ENCODE peak calls at places on chromosomes 11 and 22, in four cellular contexts. A, D, U and B are unnamed samples.

GRCh38 chr22:30453731-30454510 is 17.9 kb downstream of the SEC14L3 start:
- DNase-seq in D (no peak), A (no peak), U (no peak), B (no peak)

GRCh38 chr22:46297151-46297819 is 615 bp downstream of the GTSE1 start:
- DNase-seq in U (no peak), A (no peak), D (no peak), B (no peak)

GRCh38 chr11:104324276-104324675 is 160.3 kb upstream of the PDGFD start:
- DNase-seq in U (no peak), D (no peak), A (no peak), B (no peak)

GRCh38 chr11:118918128-118918685 is 7.5 kb downstream of the BCL9L start:
- DNase-seq in D (peak), A (peak), U (peak), B (peak)

GRCh38 chr22:39318507-39319283 is 728 bp downstream of the RPL3 start:
- DNase-seq in D (no peak), U (no peak), A (no peak), B (no peak)

GRCh38 chr11:42647993-42648392 is 663.8 kb upstream of the API5 start:
- DNase-seq in A (no peak), U (no peak), D (no peak), B (no peak)

GRCh38 chr22:39430576-39431150 is 26.1 kb upstream of the MGAT3 start:
- DNase-seq in A (no peak), D (no peak), U (no peak), B (no peak)

GRCh38 chr11:48384670-48385069 is 18.4 kb upstream of the OR4C5 start:
- DNase-seq in U (no peak), A (no peak), D (no peak), B (no peak)

GRCh38 chr11:122181893-122182292 is 65.9 kb upstream of the BLID start:
- DNase-seq in A (no peak), U (no peak), D (no peak), B (no peak)

GRCh38 chr22:20952544-20953341 is 14.3 kb upstream of the AIFM3 start:
- DNase-seq in A (no peak), U (no peak), D (no peak), B (no peak)

GRCh38 chr11:816433-816779 is 2.3 kb upstream of the PNPLA2 start:
- DNase-seq in D (no peak), U (no peak), A (no peak), B (no peak)

GRCh38 chr11:45250035-45250693 is 36.0 kb downstream of the SYT13 start:
- DNase-seq in U (no peak), D (no peak), A (no peak), B (no peak)

GRCh38 chr11:120335596-120335927 is 651 bp upstream of the ARHGEF12 start:
- DNase-seq in A (no peak), U (no peak), D (no peak), B (peak)

GRCh38 chr11:86414032-86414431 is 39.3 kb downstream of the CCDC81 start:
- DNase-seq in U (no peak), A (no peak), D (no peak), B (no peak)

GRCh38 chr22:37457093-37457893 is 28.9 kb downstream of the MFNG start:
- DNase-seq in U (peak), A (no peak), D (peak), B (no peak)

GRCh38 chr11:106088896-106089295 is 11.4 kb downstream of the AASDHPPT start:
- DNase-seq in A (no peak), U (no peak), D (no peak), B (no peak)

GRCh38 chr11:134866215-134866614 is 454.2 kb upstream of the B3GAT1 start:
- DNase-seq in U (no peak), D (no peak), A (no peak), B (no peak)

GRCh38 chr22:48264586-48264985 is 1502.1 kb downstream of the TBC1D22A start:
- DNase-seq in U (no peak), D (no peak), A (no peak), B (no peak)

GRCh38 chr11:94563176-94563847 is 3.9 kb upstream of the PIWIL4 start:
- DNase-seq in D (no peak), A (no peak), U (no peak), B (no peak)

GRCh38 chr11:114705280-114706024 is 27.1 kb downstream of the NXPE2 start:
- DNase-seq in D (no peak), U (no peak), A (peak), B (no peak)

GRCh38 chr11:130666781-130667251 is 218.4 kb downstream of the ADAMTS15 start:
- DNase-seq in D (no peak), A (no peak), U (no peak), B (no peak)

GRCh38 chr22:39214383-39215069 is 30.3 kb downstream of the PDGFB start:
- DNase-seq in U (no peak), A (no peak), D (no peak), B (no peak)

GRCh38 chr22:36472689-36473088 is 8.8 kb downstream of the TXN2 start:
- DNase-seq in U (no peak), A (no peak), D (no peak), B (no peak)

GRCh38 chr22:48256041-48256739 is 1493.7 kb downstream of the TBC1D22A start:
- DNase-seq in A (no peak), U (no peak), D (no peak), B (no peak)

GRCh38 chr22:40621309-40622151 is 15.0 kb downstream of the MRTFA start:
- DNase-seq in U (no peak), A (no peak), D (no peak), B (no peak)

GRCh38 chr11:746289-747175 is 732 bp upstream of the TALDO1 start:
- DNase-seq in U (no peak), A (peak), D (no peak), B (no peak)

GRCh38 chr11:64789331-64790204 is 11.2 kb upstream of the SF1 start:
- DNase-seq in D (no peak), A (peak), U (no peak), B (peak)

GRCh38 chr22:29313126-29314071 is 2.1 kb downstream of the RASL10A start:
- DNase-seq in A (peak), D (peak), U (peak), B (peak)

DNA sequence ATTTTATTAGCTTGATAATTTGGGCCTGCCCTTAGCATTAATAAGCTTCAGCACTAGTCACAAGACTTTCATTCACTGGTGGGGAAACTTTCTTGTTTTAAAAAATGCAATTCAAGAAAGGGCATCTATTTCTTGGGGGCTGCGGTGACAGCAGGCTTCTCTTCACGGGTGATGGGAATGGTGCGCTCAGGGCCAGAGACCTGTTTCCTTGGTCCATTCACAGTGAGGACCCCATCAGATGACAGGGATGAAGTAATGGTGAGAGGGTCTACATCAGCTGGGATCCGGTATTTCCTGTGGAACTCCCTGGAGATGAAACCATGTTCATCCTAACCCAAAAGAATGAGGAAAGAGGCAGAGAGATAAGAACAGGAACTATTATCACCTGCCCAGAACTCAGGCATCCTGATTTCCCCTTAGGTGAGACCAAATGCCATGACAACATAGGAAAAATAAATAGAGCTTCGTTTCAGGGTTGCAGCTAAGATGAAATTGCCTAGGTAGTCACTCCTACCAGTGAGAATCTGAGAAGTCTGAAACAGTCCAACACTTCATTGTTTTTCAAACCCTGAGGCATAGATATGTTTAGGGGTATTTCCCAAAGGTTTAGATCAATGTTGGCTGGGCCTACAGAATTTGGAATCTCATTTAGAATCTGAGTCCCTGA is 2.8 kb downstream of the CRYAB start:
- DNase-seq in U (no peak), A (no peak), D (no peak), B (no peak)
- H3K27ac ChIP-seq in U (peak), A (peak), D (peak), B (no peak)

GRCh38 chr11:65947133-65947532 is 1.9 kb downstream of the TSGA10IP start:
- DNase-seq in A (no peak), U (no peak), D (no peak), B (no peak)
- TF ChIP-seq CTCF in A (no peak), U (no peak), D (no peak), B (no peak)

GRCh38 chr11:34252651-34253050 is 105.2 kb downstream of the ABTB2 start:
- DNase-seq in D (no peak), U (no peak), A (no peak), B (no peak)

GRCh38 chr11:34249439-34250073 is 108.3 kb downstream of the ABTB2 start:
- DNase-seq in U (no peak), D (no peak), A (no peak), B (no peak)

GRCh38 chr11:34251640-34251980 is 106.2 kb downstream of the ABTB2 start:
- DNase-seq in A (no peak), U (no peak), D (no peak), B (no peak)

GRCh38 chr11:34252015-34252414 is 105.8 kb downstream of the ABTB2 start:
- DNase-seq in A (no peak), U (no peak), D (no peak), B (no peak)

DNA sequence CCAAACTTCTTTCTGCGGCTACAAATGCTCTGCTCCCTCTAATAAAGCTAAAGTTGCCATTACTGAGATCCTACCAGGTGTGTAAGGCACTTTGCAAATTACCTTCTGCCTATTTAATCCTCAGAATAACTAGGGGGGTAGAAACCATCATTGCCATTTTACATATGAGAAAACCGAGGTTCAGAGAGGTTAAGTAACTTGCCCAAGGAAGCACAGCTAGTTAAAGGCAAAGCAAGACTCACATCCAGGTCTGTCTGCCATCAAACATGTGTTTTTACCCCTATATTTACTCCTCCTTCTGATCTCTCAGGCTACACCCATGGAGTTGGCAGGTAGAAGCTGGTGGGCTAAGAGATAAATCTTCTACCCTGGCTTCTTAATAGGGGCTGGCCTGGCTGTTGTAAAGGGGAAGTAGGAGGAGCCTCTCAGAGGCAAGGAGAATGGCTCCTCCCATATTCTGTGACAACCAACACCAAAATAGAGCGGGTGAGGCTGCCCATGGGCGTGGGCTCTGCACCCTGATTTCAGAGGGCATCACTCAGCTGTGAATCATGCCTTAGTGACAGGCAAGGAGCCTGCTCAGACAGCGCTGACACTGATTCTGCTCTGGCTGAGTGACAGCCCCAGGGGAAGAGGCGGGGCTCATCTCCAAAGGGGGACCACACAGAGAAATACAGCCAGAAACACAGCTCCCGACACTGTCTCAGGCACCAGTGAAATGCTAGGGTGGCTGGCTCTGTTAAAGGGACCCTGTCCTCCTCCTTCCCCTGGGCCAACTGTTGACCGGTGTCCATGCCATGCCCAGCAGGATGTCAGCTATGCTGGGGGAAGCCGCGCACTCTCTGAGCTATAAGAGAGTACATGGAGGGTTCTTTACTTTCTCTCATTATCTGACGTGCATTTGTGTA is 106.8 kb downstream of the ABTB2 start:
- DNase-seq in D (no peak), U (no peak), A (no peak), B (no peak)
- TF ChIP-seq POLR2A in D (no peak), U (no peak), A (no peak), B (no peak)

DNA sequence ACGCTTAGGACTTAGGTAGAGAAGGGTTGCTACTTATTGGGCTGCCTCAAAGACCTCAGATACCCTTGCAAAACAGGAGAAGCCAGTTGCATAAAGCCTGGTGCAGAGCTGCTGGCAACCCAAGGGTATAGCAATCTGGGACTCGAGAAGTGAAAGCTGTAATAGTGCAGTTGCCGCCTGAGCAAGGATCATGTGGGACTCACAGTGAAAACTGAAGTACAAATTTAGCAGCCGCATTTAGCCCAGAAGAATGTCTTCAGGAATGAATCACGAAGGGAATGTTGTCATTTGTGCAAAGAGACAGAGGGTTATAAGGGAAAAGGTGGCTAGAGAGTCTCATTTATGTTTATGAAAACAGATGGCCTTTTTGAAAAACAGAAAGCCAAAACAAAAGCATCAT is 267.2 kb downstream of the TENM4 start:
- DNase-seq in A (no peak), U (no peak), D (peak), B (no peak)
- H3K27ac ChIP-seq in A (no peak), U (no peak), D (no peak), B (no peak)